ENCODE peak calls at places on chromosomes 5 and 9, in six cellular contexts. Y is memory B cell; J is central memory CD8-positive, alpha-beta T cell; F is choroid plexus epithelial cell; G is fibroblast of mammary gland; B is stimulated activated CD8-positive, alpha-beta memory T cell treated with anti-CD3 and anti-CD28 coated beads, Interleukin-7, amount 100 ng/mL, for 24 hours. I is an unnamed sample.

GRCh38 chr9:134545213-134546211 is 96.1 kb upstream of the COL5A1 start:
- DNase-seq in G (peak; percentile 80), B (no peak), F (peak; percentile 54), Y (no peak), J (no peak), I (no peak)

GRCh38 chr9:111961575-111961974 is 65.0 kb downstream of the UGCG start:
- DNase-seq in F (peak; percentile 98), B (no peak), Y (no peak), G (peak; percentile 49), J (no peak), I (no peak)

GRCh38 chr9:78239506-78239905 is 3.6 kb downstream of the CEP78 start:
- DNase-seq in B (no peak), G (no peak), J (no peak), Y (no peak), F (peak; percentile 33), I (no peak)

GRCh38 chr9:113668057-113668456 is 204.5 kb downstream of the RGS3 start:
- DNase-seq in J (no peak), B (no peak), G (peak; percentile 84), F (no peak), Y (no peak), I (no peak)

GRCh38 chr9:7965091-7965490 is 165.5 kb upstream of the DMAC1 start:
- DNase-seq in Y (no peak), B (no peak), F (no peak), J (no peak), G (no peak), I (no peak)

GRCh38 chr5:125199968-125200841 is 453.8 kb upstream of the ZNF608 start:
- DNase-seq in G (no peak), B (no peak), Y (no peak), J (no peak), F (peak; percentile 12), I (peak; percentile 10)

GRCh38 chr9:131704195-131704983 is 35.5 kb downstream of the RAPGEF1 start:
- DNase-seq in G (no peak), F (no peak), B (no peak), J (no peak), Y (no peak), I (no peak)

GRCh38 chr5:134131165-134131564 is 16.7 kb downstream of the TCF7 start:
- DNase-seq in Y (no peak), J (no peak), F (no peak), G (no peak), B (no peak), I (no peak)

I was measured in naive B cell.